ENCODE peak calls at places on chromosome 7, in four cellular contexts. U is neural progenitor cell, Y is fibroblast of pulmonary artery, E is Calu3. N is an unnamed sample.

GRCh38 chr7:64618785-64619456 is 47.0 kb upstream of the ZNF107 start:
- DNase-seq in U (peak; percentile 44), Y (peak; percentile 69), E (peak; percentile 22), N (no peak)

GRCh38 chr7:116689787-116690186 is 17.8 kb downstream of the MET start:
- DNase-seq in U (no peak), Y (no peak), E (peak; percentile 45), N (no peak)

GRCh38 chr7:34425194-34425593 is 232.8 kb upstream of the NPSR1 start:
- DNase-seq in U (no peak), Y (no peak), E (no peak), N (no peak)

GRCh38 chr7:78912781-78913180 is 540.7 kb downstream of the MAGI2 start:
- DNase-seq in U (no peak), Y (peak; percentile 1), E (no peak), N (no peak)

GRCh38 chr7:23404546-23405239 is 65.6 kb downstream of the IGF2BP3 start:
- DNase-seq in U (no peak), Y (no peak), E (no peak), N (no peak)

GRCh38 chr7:112854169-112854568 is 64.0 kb upstream of the TMEM168 start:
- DNase-seq in U (no peak), Y (no peak), E (no peak), N (no peak)

GRCh38 chr7:79459381-79459780 is 5.9 kb upstream of the MAGI2 start:
- DNase-seq in U (no peak), Y (no peak), E (no peak), N (no peak)

GRCh38 chr7:985915-986741 is 3.1 kb downstream of the CYP2W1 start:
- DNase-seq in U (no peak), Y (peak; percentile 58), E (peak; percentile 45), N (no peak)

GRCh38 chr7:70539196-70539595 is 592.7 kb upstream of the GALNT17 start:
- DNase-seq in U (no peak), Y (no peak), E (no peak), N (no peak)

GRCh38 chr7:46930336-46930735 is 651.6 kb downstream of the TNS3 start:
- DNase-seq in U (no peak), Y (peak; percentile 91), E (peak; percentile 73), N (no peak)

GRCh38 chr7:150989456-150989855 is 1.4 kb upstream of the NOS3 start:
- DNase-seq in U (no peak), Y (no peak), E (no peak), N (no peak)

GRCh38 chr7:129072410-129073063 is 17.6 kb upstream of the TNPO3 start:
- DNase-seq in U (no peak), Y (no peak), E (no peak), N (no peak)

GRCh38 chr7:3028071-3028766 is 15.4 kb downstream of the CARD11 start:
- DNase-seq in U (no peak), Y (peak; percentile 56), E (peak; percentile 69), N (no peak)

GRCh38 chr7:78510580-78511188 is 712.1 kb downstream of the PHTF2 start:
- DNase-seq in U (peak; percentile 62), Y (peak; percentile 53), E (peak; percentile 19), N (peak; percentile 19)

GRCh38 chr7:140390466-140391190 is 7.7 kb downstream of the SLC37A3 start:
- DNase-seq in U (no peak), Y (no peak), E (no peak), N (peak; percentile 46)

GRCh38 chr7:26918241-26918640 is 53.9 kb upstream of the SKAP2 start:
- DNase-seq in U (no peak), Y (no peak), E (no peak), N (no peak)
- TF ChIP-seq CTCF in U (no peak), Y (no peak), E (no peak), N (no peak)

DNA sequence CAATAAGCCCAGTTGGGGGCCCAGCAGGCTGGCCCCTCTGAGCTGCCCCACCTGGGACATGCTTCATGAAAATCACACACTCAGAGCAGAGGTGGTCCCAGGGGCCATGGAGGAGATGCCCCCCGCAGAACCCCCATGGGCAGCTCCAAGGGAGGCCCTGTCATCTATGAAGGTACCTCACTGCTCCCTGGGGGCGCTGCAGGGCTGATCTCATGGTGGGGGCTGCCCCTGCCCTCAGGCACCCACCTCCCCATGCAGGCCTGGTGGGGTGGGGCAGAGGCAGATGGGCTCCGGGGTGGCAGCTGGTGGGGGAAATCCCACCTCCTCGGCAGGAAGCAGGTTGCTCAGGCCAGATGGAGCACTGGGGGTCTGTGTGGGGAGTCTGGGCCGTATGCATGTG is 60.5 kb downstream of the YKT6 start:
- DNase-seq in U (no peak), Y (no peak), E (no peak), N (peak; percentile 58)
- TF ChIP-seq CTCF in U (no peak), Y (no peak), E (no peak), N (peak; percentile 19)

DNA sequence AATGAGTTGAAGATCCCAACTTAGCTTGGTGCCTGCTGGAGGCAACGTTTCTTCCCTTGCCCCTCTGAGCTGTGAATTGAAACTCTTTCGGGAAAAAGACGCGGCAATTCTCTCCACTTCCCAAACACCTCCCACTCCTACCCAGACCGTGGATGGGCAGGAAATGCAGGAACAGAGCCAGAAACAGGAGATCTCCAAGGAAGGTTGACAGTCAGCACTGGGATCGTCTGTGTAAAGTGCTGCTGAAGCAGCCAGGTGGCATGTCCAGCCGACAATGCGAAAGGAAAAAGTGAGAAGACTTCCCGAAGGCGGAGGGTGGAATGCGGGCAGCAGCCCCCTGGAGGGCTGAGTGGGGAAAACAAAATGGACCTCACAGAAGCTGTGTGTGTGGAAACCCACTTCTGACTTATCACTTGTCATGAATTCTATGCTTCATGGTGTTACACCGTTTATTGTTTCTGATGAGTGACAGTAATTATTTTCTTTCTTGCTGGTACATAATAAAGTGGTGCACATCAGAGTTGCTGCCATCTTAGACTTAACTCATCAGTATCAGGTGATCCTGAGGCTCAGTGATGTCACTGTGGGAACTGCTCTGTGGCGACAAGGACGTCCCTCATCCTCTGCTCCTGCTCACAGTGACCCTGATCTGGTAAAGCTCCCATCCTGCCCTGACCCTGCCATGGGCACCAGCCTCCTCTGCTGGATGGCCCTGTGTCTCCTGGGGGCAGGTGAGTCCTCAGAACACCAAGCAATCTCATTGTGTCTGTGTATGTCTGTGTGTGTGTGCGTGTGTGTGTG is 220.5 kb upstream of the PRSS1 start:
- DNase-seq in U (no peak), Y (no peak), E (no peak), N (no peak)
- TF ChIP-seq CTCF in U (no peak), Y (no peak), E (no peak), N (no peak)

GRCh38 chr7:48139461-48139860 is 31.8 kb upstream of the ABCA13 start:
- DNase-seq in U (peak; percentile 33), Y (peak; percentile 39), E (peak; percentile 60), N (no peak)
- TF ChIP-seq CTCF in U (peak; percentile 46), Y (peak; percentile 45), E (peak; percentile 60), N (no peak)